ENCODE peak calls at places on chromosome 21, in seven cellular contexts. One of them, this sample, is unnamed.

GRCh38 chr21:39788383-39788782 is 43.4 kb downstream of the IGSF5 start:
- DNase-seq in fibroblast of lung: peak; percentile 94
- DNase-seq in mesendoderm: peak; percentile 86
- DNase-seq in colonic mucosa: peak; percentile 75
- DNase-seq in PC-3: peak; percentile 89
- DNase-seq in IMR-90: peak; percentile 12
- DNase-seq in neural progenitor cell: peak; percentile 91
- DNase-seq in this sample: peak; percentile 77

GRCh38 chr21:36976882-36977651 is 10.6 kb upstream of the HLCS start:
- DNase-seq in neural progenitor cell: peak; percentile 82
- DNase-seq in mesendoderm: peak; percentile 90
- DNase-seq in PC-3: peak; percentile 96
- DNase-seq in IMR-90: peak; percentile 75
- DNase-seq in colonic mucosa: no peak
- DNase-seq in fibroblast of lung: peak; percentile 73
- DNase-seq in this sample: peak; percentile 60

GRCh38 chr21:45479691-45480675 is 62.3 kb downstream of the SLC19A1 start:
- DNase-seq in neural progenitor cell: no peak
- DNase-seq in mesendoderm: no peak
- DNase-seq in fibroblast of lung: no peak
- DNase-seq in IMR-90: no peak
- DNase-seq in colonic mucosa: no peak
- DNase-seq in PC-3: no peak
- DNase-seq in this sample: no peak

GRCh38 chr21:10466200-10466599 is 55.2 kb upstream of the TPTE start:
- DNase-seq in PC-3: no peak
- DNase-seq in fibroblast of lung: no peak
- DNase-seq in neural progenitor cell: no peak
- DNase-seq in colonic mucosa: no peak
- DNase-seq in IMR-90: no peak
- DNase-seq in mesendoderm: no peak
- DNase-seq in this sample: no peak

GRCh38 chr21:46428987-46429710 is 29.5 kb upstream of the DIP2A start:
- DNase-seq in mesendoderm: no peak
- DNase-seq in colonic mucosa: no peak
- DNase-seq in fibroblast of lung: no peak
- DNase-seq in neural progenitor cell: no peak
- DNase-seq in PC-3: no peak
- DNase-seq in IMR-90: no peak
- DNase-seq in this sample: no peak

GRCh38 chr21:26788783-26789182 is 56.4 kb downstream of the ADAMTS1 start:
- DNase-seq in PC-3: no peak
- DNase-seq in fibroblast of lung: no peak
- DNase-seq in IMR-90: peak; percentile 27
- DNase-seq in neural progenitor cell: no peak
- DNase-seq in mesendoderm: no peak
- DNase-seq in colonic mucosa: peak; percentile 25
- DNase-seq in this sample: no peak

GRCh38 chr21:44970766-44971671 is 31.2 kb downstream of the SLX9 start:
- DNase-seq in PC-3: no peak
- DNase-seq in fibroblast of lung: no peak
- DNase-seq in IMR-90: no peak
- DNase-seq in mesendoderm: no peak
- DNase-seq in neural progenitor cell: no peak
- DNase-seq in colonic mucosa: no peak
- DNase-seq in this sample: no peak

GRCh38 chr21:42547001-42547905 is 33.6 kb downstream of the SLC37A1 start:
- DNase-seq in IMR-90: no peak
- DNase-seq in fibroblast of lung: no peak
- DNase-seq in mesendoderm: no peak
- DNase-seq in neural progenitor cell: no peak
- DNase-seq in PC-3: no peak
- DNase-seq in colonic mucosa: no peak
- DNase-seq in this sample: no peak

DNA sequence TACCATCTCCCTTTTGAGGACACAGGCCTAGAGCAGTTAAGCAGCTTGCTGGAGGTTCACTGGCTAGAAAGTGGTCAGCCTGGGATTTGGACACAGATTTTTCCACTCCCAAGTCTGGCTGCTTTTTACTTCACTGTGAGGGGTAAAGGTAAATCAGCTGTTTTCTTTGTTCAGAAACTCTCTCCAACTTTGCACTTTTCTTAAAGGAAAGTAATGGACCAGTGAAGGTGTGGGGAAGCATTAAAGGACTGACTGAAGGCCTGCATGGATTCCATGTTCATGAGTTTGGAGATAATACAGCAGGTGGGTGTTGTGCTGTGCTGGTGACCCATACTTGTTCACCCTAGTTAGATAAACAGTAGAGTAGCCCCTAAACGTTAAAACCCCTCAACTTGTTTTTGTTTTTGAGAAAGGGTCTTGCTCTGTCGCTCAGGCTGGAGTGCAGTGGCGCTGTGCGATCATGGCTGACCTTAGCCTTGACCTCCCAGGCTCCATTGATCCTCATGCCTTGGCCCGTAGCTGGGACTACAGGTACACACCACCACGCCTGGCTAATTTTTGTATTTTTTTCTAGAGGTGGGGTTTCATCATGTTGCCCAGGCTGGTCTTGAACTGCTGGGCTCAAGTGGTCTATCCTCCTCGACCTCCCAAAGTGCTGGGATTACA is 4.2 kb downstream of the SOD1 start:
- DNase-seq in PC-3: no peak
- DNase-seq in colonic mucosa: no peak
- DNase-seq in neural progenitor cell: no peak
- DNase-seq in fibroblast of lung: no peak
- DNase-seq in IMR-90: no peak
- DNase-seq in mesendoderm: no peak
- DNase-seq in this sample: no peak
- H3K9ac ChIP-seq in PC-3: no peak overlapping the region
- H3K9ac ChIP-seq in colonic mucosa: no peak overlapping the region
- H3K9ac ChIP-seq in neural progenitor cell: no peak overlapping the region
- H3K9ac ChIP-seq in fibroblast of lung: no peak overlapping the region
- H3K9ac ChIP-seq in IMR-90: no peak overlapping the region
- H3K9ac ChIP-seq in mesendoderm: no peak overlapping the region
- H3K9ac ChIP-seq in this sample: no peak overlapping the region

DNA sequence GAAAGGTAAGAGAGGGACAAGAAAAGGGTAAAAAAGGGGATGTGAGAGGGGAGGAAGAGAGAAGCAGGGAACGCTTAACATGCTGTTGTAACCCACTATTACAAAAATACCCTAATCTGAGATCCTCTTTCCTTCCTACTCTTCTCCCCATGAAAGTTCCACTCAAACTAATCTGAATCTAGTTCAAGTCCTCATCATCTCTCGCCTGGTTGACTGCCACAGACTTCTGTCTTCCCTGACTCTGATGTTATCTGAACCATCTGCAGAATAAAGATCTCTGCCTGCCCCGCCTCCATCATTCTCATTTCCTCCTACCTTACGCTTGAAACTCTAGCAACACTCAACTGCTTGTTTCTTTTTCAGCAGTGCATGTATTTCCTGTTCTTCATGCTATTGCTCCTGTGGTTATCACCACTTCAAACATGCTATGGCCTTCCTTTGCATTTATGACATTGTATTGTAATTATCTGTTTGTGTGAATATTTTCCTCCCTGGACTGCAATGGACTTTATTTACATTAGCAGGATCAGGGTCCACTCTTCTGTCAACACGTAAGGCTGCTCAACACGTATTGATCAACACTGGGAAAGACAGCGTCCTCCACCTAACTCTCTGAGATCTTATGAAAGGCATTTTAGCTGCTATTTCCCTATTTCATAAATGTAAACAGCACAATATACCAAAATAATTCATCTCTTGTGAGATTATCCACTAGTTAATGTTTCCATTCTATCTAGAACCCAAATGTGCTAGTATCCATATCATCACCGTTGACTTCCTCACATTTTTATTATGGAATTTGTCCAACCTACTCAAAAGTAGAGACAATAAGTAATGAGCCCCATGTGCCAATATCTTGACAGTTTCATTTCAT is 215.5 kb upstream of the USP25 start:
- DNase-seq in PC-3: no peak
- DNase-seq in IMR-90: no peak
- DNase-seq in fibroblast of lung: no peak
- DNase-seq in mesendoderm: peak; percentile 4
- DNase-seq in colonic mucosa: peak; percentile 36
- DNase-seq in neural progenitor cell: no peak
- DNase-seq in this sample: no peak
- H3K9ac ChIP-seq in PC-3: no peak overlapping the region
- H3K9ac ChIP-seq in IMR-90: no peak overlapping the region
- H3K9ac ChIP-seq in fibroblast of lung: no peak overlapping the region
- H3K9ac ChIP-seq in mesendoderm: no peak overlapping the region
- H3K9ac ChIP-seq in colonic mucosa: no peak overlapping the region
- H3K9ac ChIP-seq in neural progenitor cell: no peak overlapping the region
- H3K9ac ChIP-seq in this sample: no peak overlapping the region

GRCh38 chr21:38170705-38171682 is 85.8 kb upstream of the KCNJ15 start:
- DNase-seq in colonic mucosa: no peak
- DNase-seq in PC-3: peak; percentile 16
- DNase-seq in fibroblast of lung: peak; percentile 45
- DNase-seq in mesendoderm: peak; percentile 59
- DNase-seq in neural progenitor cell: no peak
- DNase-seq in IMR-90: peak; percentile 29
- DNase-seq in this sample: no peak
- H3K9ac ChIP-seq in colonic mucosa: no peak overlapping the region
- H3K9ac ChIP-seq in PC-3: no peak overlapping the region
- H3K9ac ChIP-seq in fibroblast of lung: no peak overlapping the region
- H3K9ac ChIP-seq in mesendoderm: no peak overlapping the region
- H3K9ac ChIP-seq in neural progenitor cell: no peak overlapping the region
- H3K9ac ChIP-seq in IMR-90: no peak overlapping the region
- H3K9ac ChIP-seq in this sample: no peak overlapping the region

DNA sequence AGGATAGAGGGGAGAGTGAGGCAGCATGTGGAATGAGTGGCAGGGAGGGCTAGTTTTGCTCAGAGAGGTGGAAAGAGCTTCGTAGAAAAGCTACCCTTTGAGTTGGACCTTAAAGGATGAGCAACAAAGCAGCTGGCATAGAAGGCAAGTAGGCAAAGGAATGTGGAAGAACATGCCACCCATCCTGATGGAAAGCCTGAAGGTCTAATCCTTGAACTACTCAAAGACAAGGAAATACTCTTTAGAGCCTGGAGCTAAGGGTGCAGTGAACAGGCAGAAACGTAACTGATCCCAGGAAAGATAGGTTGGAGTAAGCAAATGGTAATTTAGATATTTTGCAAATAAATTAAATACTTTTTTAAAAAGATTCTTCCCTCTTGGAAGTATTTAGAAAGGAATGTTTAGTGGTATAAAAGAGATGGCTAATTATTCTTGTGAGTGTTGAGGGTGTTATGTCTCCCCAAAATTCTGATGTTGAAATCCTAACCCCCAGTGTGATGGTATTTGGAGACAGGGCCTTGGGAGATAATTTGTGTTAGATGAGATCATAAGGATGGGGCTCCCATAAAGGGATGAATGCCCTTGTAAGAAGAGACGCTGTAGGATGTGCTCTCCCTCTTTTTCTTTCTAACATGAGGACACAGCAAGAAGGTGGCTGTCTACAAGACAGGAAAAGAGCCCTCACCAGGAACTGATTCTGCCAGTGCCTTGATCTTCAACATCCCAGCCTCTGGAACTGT is 308.1 kb upstream of the RUNX1 start:
- DNase-seq in mesendoderm: no peak
- DNase-seq in colonic mucosa: no peak
- DNase-seq in fibroblast of lung: no peak
- DNase-seq in IMR-90: no peak
- DNase-seq in neural progenitor cell: no peak
- DNase-seq in PC-3: no peak
- DNase-seq in this sample: no peak
- H3K9ac ChIP-seq in mesendoderm: no peak overlapping the region
- H3K9ac ChIP-seq in colonic mucosa: no peak overlapping the region
- H3K9ac ChIP-seq in fibroblast of lung: no peak overlapping the region
- H3K9ac ChIP-seq in IMR-90: no peak overlapping the region
- H3K9ac ChIP-seq in neural progenitor cell: no peak overlapping the region
- H3K9ac ChIP-seq in PC-3: no peak overlapping the region
- H3K9ac ChIP-seq in this sample: no peak overlapping the region

GRCh38 chr21:16116798-16117197 is 387.0 kb downstream of the USP25 start:
- DNase-seq in colonic mucosa: no peak
- DNase-seq in neural progenitor cell: no peak
- DNase-seq in IMR-90: peak; percentile 77
- DNase-seq in mesendoderm: no peak
- DNase-seq in fibroblast of lung: peak; percentile 89
- DNase-seq in PC-3: peak; percentile 38
- DNase-seq in this sample: no peak

GRCh38 chr21:16117331-16117730 is 387.5 kb downstream of the USP25 start:
- DNase-seq in colonic mucosa: no peak
- DNase-seq in fibroblast of lung: peak; percentile 48
- DNase-seq in mesendoderm: no peak
- DNase-seq in IMR-90: no peak
- DNase-seq in PC-3: no peak
- DNase-seq in neural progenitor cell: no peak
- DNase-seq in this sample: no peak

GRCh38 chr21:16115461-16115860 is 385.7 kb downstream of the USP25 start:
- DNase-seq in PC-3: no peak
- DNase-seq in neural progenitor cell: no peak
- DNase-seq in colonic mucosa: no peak
- DNase-seq in mesendoderm: no peak
- DNase-seq in fibroblast of lung: no peak
- DNase-seq in IMR-90: no peak
- DNase-seq in this sample: no peak

GRCh38 chr21:16116067-16116466 is 386.3 kb downstream of the USP25 start:
- DNase-seq in IMR-90: no peak
- DNase-seq in colonic mucosa: no peak
- DNase-seq in PC-3: no peak
- DNase-seq in fibroblast of lung: no peak
- DNase-seq in mesendoderm: no peak
- DNase-seq in neural progenitor cell: no peak
- DNase-seq in this sample: no peak

DNA sequence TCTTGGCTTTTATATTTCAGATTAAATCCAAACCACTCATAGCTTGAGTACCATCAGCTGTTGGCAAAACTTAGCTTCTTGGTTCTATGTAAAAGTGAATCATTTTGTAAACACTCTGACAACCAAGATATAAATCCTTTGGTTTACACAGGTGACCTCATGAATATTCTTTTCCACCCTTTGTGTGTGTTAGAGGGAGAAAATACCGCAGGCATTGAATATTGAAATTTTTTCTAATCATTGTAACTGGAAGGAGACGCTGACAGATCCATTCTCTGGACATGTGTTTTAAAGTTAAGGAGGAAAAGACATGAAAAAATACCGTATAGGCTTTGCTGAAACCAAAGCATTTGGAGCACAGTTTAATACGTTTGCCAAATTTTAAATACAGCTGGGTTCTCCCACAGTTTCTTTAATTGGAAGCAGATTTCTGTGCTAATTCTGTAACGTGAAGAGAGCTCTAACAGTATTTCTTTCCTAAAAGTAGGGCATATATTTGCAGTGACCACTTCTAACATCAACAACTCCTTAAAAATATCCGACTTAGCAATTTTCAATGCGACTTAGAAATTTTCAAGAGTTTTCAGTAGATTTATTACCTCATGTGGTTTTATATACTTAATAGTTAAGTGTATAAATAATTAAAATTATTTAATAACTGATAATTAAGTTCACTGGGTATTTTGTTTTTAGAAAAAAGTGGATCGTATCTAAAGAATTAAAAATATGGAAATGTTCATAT is 388.2 kb downstream of the USP25 start:
- DNase-seq in colonic mucosa: no peak
- DNase-seq in neural progenitor cell: no peak
- DNase-seq in fibroblast of lung: peak; percentile 99
- DNase-seq in IMR-90: peak; percentile 88
- DNase-seq in mesendoderm: no peak
- DNase-seq in PC-3: peak; percentile 90
- DNase-seq in this sample: no peak
- H3K9ac ChIP-seq in colonic mucosa: no peak overlapping the region
- H3K9ac ChIP-seq in neural progenitor cell: no peak overlapping the region
- H3K9ac ChIP-seq in fibroblast of lung: no peak overlapping the region
- H3K9ac ChIP-seq in IMR-90: no peak overlapping the region
- H3K9ac ChIP-seq in mesendoderm: no peak overlapping the region
- H3K9ac ChIP-seq in PC-3: no peak overlapping the region
- H3K9ac ChIP-seq in this sample: no peak overlapping the region

This sample was measured in neuronal stem cell.